ENCODE peak calls at places on chromosomes 7 and 10, in seven cellular contexts. U is K562, V is GM12892, T is HepG2, B is SK-N-SH, K is GM12878, D is H1. J is an unnamed sample.

GRCh38 chr10:43214071-43214955 is 52.6 kb downstream of the RASGEF1A start:
- DNase-seq in U (no peak), V (no peak), T (no peak), B (no peak), K (no peak), D (no peak), J (no peak)

GRCh38 chr7:100785878-100786277 is 41.4 kb downstream of the EPHB4 start:
- DNase-seq in U (no peak), V (no peak), T (no peak), B (no peak), K (no peak), D (peak), J (no peak)

GRCh38 chr10:75762436-75762802 is 331.0 kb downstream of the LRMDA start:
- DNase-seq in U (no peak), V (no peak), T (no peak), B (no peak), K (no peak), D (no peak), J (no peak)

GRCh38 chr10:127254276-127254675 is 57.9 kb upstream of the INSYN2A start:
- DNase-seq in U (no peak), V (no peak), T (no peak), B (no peak), K (no peak), D (no peak), J (no peak)

GRCh38 chr10:21593986-21594385 is 60.0 kb downstream of the MLLT10 start:
- DNase-seq in U (no peak), V (no peak), T (no peak), B (no peak), K (no peak), D (no peak), J (no peak)

GRCh38 chr10:35480150-35480549 is 125.0 kb upstream of the GJD4 start:
- DNase-seq in U (no peak), V (no peak), T (peak), B (no peak), K (no peak), D (no peak), J (no peak)

GRCh38 chr7:32415519-32415918 is 74.7 kb downstream of the LSM5 start:
- DNase-seq in U (no peak), V (no peak), T (no peak), B (no peak), K (no peak), D (no peak), J (no peak)

GRCh38 chr7:81111358-81111757 is 192.5 kb upstream of the SEMA3C start:
- DNase-seq in U (no peak), V (no peak), T (no peak), B (peak), K (no peak), D (no peak), J (no peak)

GRCh38 chr7:1339611-1340010 is 106.9 kb downstream of the UNCX start:
- DNase-seq in U (no peak), V (no peak), T (no peak), B (no peak), K (no peak), D (no peak), J (no peak)

GRCh38 chr10:99784025-99784730 is 1.7 kb downstream of the ABCC2 start:
- DNase-seq in U (peak), V (no peak), T (peak), B (no peak), K (no peak), D (no peak), J (no peak)

GRCh38 chr10:31103096-31103495 is 71.4 kb upstream of the ZNF438 start:
- DNase-seq in U (no peak), V (no peak), T (no peak), B (no peak), K (no peak), D (peak), J (no peak)

GRCh38 chr7:17385612-17386011 is 87.2 kb downstream of the AHR start:
- DNase-seq in U (no peak), V (no peak), T (no peak), B (no peak), K (no peak), D (no peak), J (no peak)

GRCh38 chr10:96263173-96263572 is 8.2 kb downstream of the BLNK start:
- DNase-seq in U (no peak), V (no peak), T (no peak), B (no peak), K (no peak), D (no peak), J (no peak)

GRCh38 chr10:7563368-7563767 is 103.4 kb downstream of the ITIH5 start:
- DNase-seq in U (no peak), V (no peak), T (no peak), B (no peak), K (no peak), D (no peak), J (no peak)
- TF ChIP-seq TAF1 in U (no peak), V (no peak), T (no peak), B (no peak), K (no peak), D (no peak), J (no peak)

GRCh38 chr7:2504128-2504817 is 15.3 kb upstream of the LFNG start:
- DNase-seq in U (no peak), V (no peak), T (no peak), B (no peak), K (no peak), D (no peak), J (no peak)
- TF ChIP-seq TAF1 in U (no peak), V (no peak), T (no peak), B (no peak), K (no peak), D (no peak), J (no peak)

DNA sequence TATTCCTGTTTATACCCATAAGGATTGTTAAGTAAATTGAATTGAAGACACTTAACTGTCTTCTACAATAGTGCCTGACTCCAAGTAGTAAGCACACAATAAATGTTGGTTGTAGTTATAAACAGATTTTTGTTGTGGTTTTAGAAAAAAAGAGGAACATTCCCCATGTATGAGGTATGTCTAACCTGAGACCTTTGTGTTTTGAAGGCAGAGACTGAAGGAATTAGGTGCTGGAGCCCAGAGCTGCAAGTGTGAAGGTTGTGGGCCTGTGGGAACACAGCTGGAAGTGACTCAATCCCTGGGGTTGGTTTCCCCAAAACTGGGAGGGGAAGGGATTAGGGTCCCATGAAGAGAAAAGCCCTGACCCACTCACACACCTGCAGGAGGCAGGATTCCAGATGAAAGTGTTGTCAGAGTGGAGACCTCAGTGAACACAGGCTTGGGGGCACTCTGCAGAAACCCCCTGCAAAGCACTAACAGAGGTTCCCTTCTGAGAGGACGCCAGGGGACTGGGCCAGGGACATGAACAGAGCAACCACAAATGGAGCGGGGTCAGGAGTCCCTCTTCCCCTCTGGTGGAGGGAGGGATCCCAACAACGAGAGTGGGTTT is 265.1 kb upstream of the KLF14 start:
- DNase-seq in U (no peak), V (no peak), T (peak), B (no peak), K (no peak), D (peak), J (no peak)
- TF ChIP-seq TAF1 in U (no peak), V (no peak), T (no peak), B (no peak), K (no peak), D (no peak), J (no peak)

GRCh38 chr10:13346280-13346819 is 1.7 kb downstream of the SEPHS1 start:
- DNase-seq in U (no peak), V (no peak), T (no peak), B (no peak), K (no peak), D (no peak), J (no peak)
- TF ChIP-seq TAF1 in U (no peak), V (no peak), T (no peak), B (no peak), K (no peak), D (no peak), J (no peak)

GRCh38 chr10:3830946-3831345 is 45.9 kb upstream of the KLF6 start:
- DNase-seq in U (no peak), V (no peak), T (peak), B (no peak), K (no peak), D (no peak), J (no peak)

GRCh38 chr10:3827768-3828403 is 42.9 kb upstream of the KLF6 start:
- DNase-seq in U (no peak), V (no peak), T (no peak), B (no peak), K (no peak), D (no peak), J (no peak)

GRCh38 chr10:3827266-3827665 is 42.3 kb upstream of the KLF6 start:
- DNase-seq in U (no peak), V (no peak), T (no peak), B (no peak), K (no peak), D (no peak), J (no peak)

GRCh38 chr10:3829193-3830050 is 44.4 kb upstream of the KLF6 start:
- DNase-seq in U (no peak), V (no peak), T (no peak), B (no peak), K (no peak), D (no peak), J (no peak)

DNA sequence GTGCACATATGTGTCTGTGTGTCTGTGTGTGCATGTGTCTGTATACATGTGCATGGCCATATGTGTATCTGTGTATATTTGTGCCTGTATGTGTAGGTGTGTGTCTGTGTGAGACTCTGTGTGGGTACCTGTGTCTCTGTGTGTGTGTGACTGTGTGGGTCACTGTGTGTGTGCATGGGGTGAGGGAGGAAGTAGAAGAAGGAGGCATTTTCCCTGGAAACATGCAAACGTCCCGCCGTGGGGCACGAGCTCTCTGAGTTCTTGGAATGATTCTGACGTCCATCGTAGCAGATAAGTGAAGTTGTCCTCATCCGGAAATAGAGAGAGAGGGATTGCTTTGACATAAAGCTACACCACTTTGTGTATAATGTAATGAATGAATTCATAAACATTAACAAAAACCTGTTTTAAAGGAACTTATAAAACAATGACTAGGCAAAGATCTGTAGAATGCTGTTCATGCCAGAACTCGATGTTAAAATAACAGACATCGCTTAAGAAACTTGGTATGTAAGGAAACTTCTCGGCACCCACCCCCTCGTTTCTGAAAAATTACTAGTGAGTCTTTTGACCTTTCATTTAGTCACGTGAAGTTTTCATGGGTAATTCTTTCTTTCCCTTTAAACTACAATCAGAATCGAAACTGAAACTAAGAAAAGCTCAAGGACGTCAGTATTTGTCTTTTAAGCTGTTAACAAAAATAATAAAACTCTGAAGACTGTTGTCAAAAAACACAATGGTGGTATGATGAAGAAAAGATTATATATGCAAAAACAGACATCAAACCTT is 43.6 kb upstream of the KLF6 start:
- DNase-seq in U (peak), V (peak), T (no peak), B (no peak), K (no peak), D (no peak), J (no peak)
- TF ChIP-seq TAF1 in U (no peak), V (no peak), T (no peak), B (no peak), K (no peak), D (no peak), J (no peak)

GRCh38 chr7:133853706-133854276 is 273.3 kb upstream of the LRGUK start:
- DNase-seq in U (peak), V (peak), T (peak), B (peak), K (peak), D (peak), J (no peak)
- TF ChIP-seq TAF1 in U (no peak), V (no peak), T (no peak), B (peak), K (no peak), D (no peak), J (no peak)

GRCh38 chr10:124149143-124149542 is 55.7 kb upstream of the CHST15 start:
- DNase-seq in U (no peak), V (no peak), T (no peak), B (no peak), K (no peak), D (no peak), J (no peak)

GRCh38 chr10:124150807-124151417 is 57.5 kb upstream of the CHST15 start:
- DNase-seq in U (no peak), V (no peak), T (no peak), B (no peak), K (no peak), D (no peak), J (no peak)

GRCh38 chr10:124150189-124150806 is 56.9 kb upstream of the CHST15 start:
- DNase-seq in U (no peak), V (no peak), T (no peak), B (no peak), K (no peak), D (no peak), J (no peak)

GRCh38 chr10:124151466-124152095 is 58.2 kb upstream of the CHST15 start:
- DNase-seq in U (no peak), V (no peak), T (no peak), B (no peak), K (no peak), D (no peak), J (no peak)

GRCh38 chr10:124149681-124150080 is 56.3 kb upstream of the CHST15 start:
- DNase-seq in U (no peak), V (no peak), T (no peak), B (peak), K (peak), D (no peak), J (no peak)
- TF ChIP-seq TAF1 in U (no peak), V (no peak), T (no peak), B (no peak), K (no peak), D (no peak), J (no peak)

DNA sequence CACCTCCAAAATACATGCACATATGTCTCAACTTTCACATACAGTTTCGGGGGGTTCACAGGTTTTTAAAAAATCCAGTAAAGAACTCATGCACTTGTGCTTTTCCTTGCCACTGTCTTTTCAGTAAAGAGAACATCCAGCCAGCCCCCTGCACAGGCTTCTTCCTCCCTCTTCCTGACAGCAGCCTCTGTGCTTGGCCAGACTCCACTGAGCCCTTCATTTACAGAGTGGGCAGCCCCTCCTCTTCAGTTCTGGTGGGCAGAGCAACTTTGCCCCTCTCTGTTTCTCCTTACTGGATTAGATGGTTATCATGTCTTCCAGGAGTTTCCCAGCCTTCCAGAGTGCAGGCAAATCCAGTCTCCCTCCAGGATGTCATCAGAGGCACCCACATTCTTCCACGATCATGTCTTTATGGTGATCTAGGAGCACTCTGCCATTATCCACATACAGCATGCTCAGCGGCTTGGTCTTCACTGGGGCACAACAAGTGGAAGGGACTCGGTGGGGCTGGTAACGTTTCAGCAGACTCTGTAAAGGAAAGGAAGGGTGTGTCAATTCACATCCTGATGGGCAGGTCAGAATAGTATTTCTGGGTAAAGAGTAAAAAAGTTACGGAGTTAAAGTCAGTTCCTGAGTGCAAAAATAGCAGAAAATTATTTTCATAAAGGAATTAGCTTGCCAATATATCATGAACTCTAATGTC is 8.8 kb downstream of the NODAL start:
- DNase-seq in U (no peak), V (no peak), T (no peak), B (no peak), K (no peak), D (no peak), J (no peak)
- TF ChIP-seq TAF1 in U (no peak), V (no peak), T (no peak), B (no peak), K (no peak), D (no peak), J (no peak)

GRCh38 chr7:151732834-151733585 is 143.9 kb downstream of the PRKAG2 start:
- DNase-seq in U (no peak), V (no peak), T (no peak), B (no peak), K (no peak), D (no peak), J (no peak)

GRCh38 chr7:151738925-151739324 is 138.0 kb downstream of the PRKAG2 start:
- DNase-seq in U (no peak), V (no peak), T (no peak), B (no peak), K (no peak), D (no peak), J (no peak)

GRCh38 chr7:151735854-151736402 is 141.0 kb downstream of the PRKAG2 start:
- DNase-seq in U (no peak), V (no peak), T (no peak), B (no peak), K (no peak), D (no peak), J (no peak)

GRCh38 chr7:151735186-151735853 is 141.6 kb downstream of the PRKAG2 start:
- DNase-seq in U (no peak), V (no peak), T (no peak), B (no peak), K (no peak), D (no peak), J (no peak)

DNA sequence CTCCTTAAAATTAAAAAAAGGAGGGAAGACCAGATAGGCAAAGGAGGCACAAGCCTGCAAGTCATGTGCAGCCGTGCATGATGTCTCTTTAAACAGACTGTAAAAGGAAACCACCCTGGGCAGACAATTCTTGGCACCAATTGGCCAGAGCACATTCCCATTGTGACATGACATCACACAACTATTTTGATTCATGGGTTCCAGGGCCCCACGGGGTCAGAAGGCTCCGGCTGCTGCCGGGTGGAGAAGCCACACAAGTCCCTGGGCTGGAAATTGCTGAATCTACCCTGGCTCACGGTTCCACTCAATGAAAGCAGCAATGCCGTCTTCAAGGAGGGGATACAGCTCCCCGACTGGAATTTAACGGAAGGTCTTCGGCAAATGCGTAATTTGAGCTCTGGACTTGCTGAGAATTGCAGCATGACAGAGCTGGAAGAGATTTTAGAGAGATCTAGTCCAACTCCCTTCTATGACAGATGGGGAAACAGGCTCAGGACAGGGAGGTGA is 140.5 kb downstream of the PRKAG2 start:
- DNase-seq in U (no peak), V (no peak), T (peak), B (peak), K (no peak), D (peak), J (no peak)
- TF ChIP-seq TAF1 in U (no peak), V (no peak), T (no peak), B (peak), K (no peak), D (no peak), J (no peak)